ENCODE peak calls at places on chromosomes 2 and 18, in eight cellular contexts. X is adrenal gland, C is HCT116, Q is prostate gland, B is endothelial cell of umbilical vein, I is GM12878, N is Peyer's patch, Y is H54. U is an unnamed sample.

GRCh38 chr2:99420751-99421299 is 69.0 kb downstream of the REV1 start:
- DNase-seq in X (no peak), C (no peak), Q (no peak), B (peak; percentile 48), I (no peak), N (no peak), Y (no peak), U (no peak)

GRCh38 chr2:133818661-133819060 is 250.4 kb upstream of the NCKAP5 start:
- DNase-seq in X (no peak), C (no peak), Q (no peak), B (no peak), I (no peak), N (no peak), Y (no peak), U (no peak)

GRCh38 chr2:173150087-173150486 is 74.4 kb downstream of the MAP3K20 start:
- DNase-seq in X (no peak), C (no peak), Q (no peak), B (no peak), I (no peak), N (no peak), Y (no peak), U (no peak)

GRCh38 chr2:163771596-163771995 is 35.8 kb upstream of the FIGN start:
- DNase-seq in X (no peak), C (no peak), Q (no peak), B (no peak), I (no peak), N (no peak), Y (no peak), U (no peak)

GRCh38 chr2:167017021-167017420 is 128.7 kb downstream of the XIRP2 start:
- DNase-seq in X (no peak), C (no peak), Q (no peak), B (no peak), I (no peak), N (no peak), Y (no peak), U (no peak)

GRCh38 chr2:45184606-45185005 is 175.4 kb upstream of the SIX2 start:
- DNase-seq in X (no peak), C (peak; percentile 28), Q (no peak), B (no peak), I (no peak), N (no peak), Y (peak; percentile 67), U (no peak)

GRCh38 chr2:188693111-188693510 is 281.1 kb upstream of the COL3A1 start:
- DNase-seq in X (no peak), C (peak; percentile 15), Q (no peak), B (no peak), I (no peak), N (no peak), Y (no peak), U (no peak)

GRCh38 chr2:226131299-226131784 is 668.3 kb downstream of the IRS1 start:
- DNase-seq in X (no peak), C (no peak), Q (no peak), B (no peak), I (no peak), N (no peak), Y (no peak), U (no peak)

GRCh38 chr2:144890828-144891227 is 370.9 kb upstream of the ZEB2 start:
- DNase-seq in X (no peak), C (peak; percentile 37), Q (no peak), B (peak; percentile 45), I (no peak), N (no peak), Y (peak; percentile 9), U (no peak)

GRCh38 chr2:68590702-68591101 is 52.7 kb upstream of the PROKR1 start:
- DNase-seq in X (no peak), C (no peak), Q (no peak), B (no peak), I (no peak), N (no peak), Y (no peak), U (no peak)

GRCh38 chr18:47204908-47205522 is 28.9 kb upstream of the IER3IP1 start:
- DNase-seq in X (peak; percentile 70), C (peak; percentile 29), Q (peak; percentile 21), B (peak; percentile 48), I (no peak), N (no peak), Y (no peak), U (peak; percentile 47)

GRCh38 chr2:96692094-96692971 is 47.5 kb downstream of the LMAN2L start:
- DNase-seq in X (peak; percentile 24), C (no peak), Q (no peak), B (no peak), I (no peak), N (no peak), Y (no peak), U (no peak)

GRCh38 chr18:11454021-11454420 is 155.4 kb upstream of the SLC35G4 start:
- DNase-seq in X (no peak), C (no peak), Q (no peak), B (no peak), I (no peak), N (no peak), Y (no peak), U (no peak)

GRCh38 chr2:66109419-66109818 is 325.5 kb upstream of the MEIS1 start:
- DNase-seq in X (no peak), C (no peak), Q (no peak), B (no peak), I (no peak), N (no peak), Y (no peak), U (no peak)

GRCh38 chr2:105625632-105626031 is 119.1 kb upstream of the NCK2 start:
- DNase-seq in X (no peak), C (no peak), Q (no peak), B (no peak), I (no peak), N (no peak), Y (no peak), U (no peak)

GRCh38 chr2:55224761-55225261 is 7.3 kb downstream of the CLHC1 start:
- DNase-seq in X (peak; percentile 71), C (no peak), Q (no peak), B (no peak), I (no peak), N (no peak), Y (no peak), U (no peak)

GRCh38 chr2:222610746-222611145 is 45.1 kb downstream of the FARSB start:
- DNase-seq in X (peak; percentile 20), C (no peak), Q (no peak), B (no peak), I (no peak), N (no peak), Y (no peak), U (no peak)

DNA sequence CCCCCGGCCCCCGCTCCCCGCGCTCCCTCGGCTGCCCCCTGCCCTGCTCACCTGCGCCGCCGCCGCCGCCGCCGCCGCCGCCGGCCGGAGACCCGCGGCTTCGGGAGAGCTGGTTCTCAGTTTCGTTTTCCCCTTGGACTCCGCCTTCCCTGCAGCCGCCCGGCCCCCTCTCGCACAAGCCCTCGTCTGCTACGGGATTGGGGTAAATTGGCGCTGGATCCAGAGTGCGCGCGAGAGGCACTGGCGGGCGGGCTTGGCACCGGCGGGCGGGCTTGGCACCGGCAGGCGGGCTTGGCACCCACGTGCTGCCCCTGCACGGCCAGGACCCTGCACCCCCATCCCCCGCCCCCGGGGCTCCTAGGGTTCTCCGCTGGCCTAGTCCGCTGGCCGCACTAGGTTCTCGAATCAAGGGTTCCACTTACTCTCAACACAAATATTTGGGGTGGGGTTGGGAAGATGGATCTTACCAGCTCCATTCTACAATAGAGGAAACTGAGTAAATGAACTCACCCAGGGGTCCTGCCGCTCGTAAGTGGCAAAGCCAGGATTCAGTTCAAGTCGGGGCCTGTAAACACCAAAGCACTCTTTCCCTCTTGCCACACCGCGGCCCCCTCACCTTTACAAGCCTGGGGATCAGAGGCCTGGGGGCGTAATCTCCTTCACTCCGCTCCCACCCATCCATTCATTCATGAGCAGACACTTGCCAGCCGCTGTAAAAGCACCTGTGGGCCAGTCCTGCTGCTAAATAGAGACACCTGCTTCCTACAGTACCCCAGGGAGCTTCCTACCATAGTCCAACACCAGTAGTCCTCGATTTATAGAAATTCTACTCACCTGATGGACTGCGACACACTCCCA is at the start of gene EIF2AK2:
- DNase-seq in X (peak; percentile 92), C (peak; percentile 29), Q (peak; percentile 67), B (peak; percentile 87), I (no peak), N (peak; percentile 81), Y (peak; percentile 92), U (peak; percentile 89)
- TF ChIP-seq POLR2A in X (peak; percentile 68), C (no peak), Q (peak; percentile 25), B (no peak), I (peak; percentile 87), N (peak; percentile 6), Y (peak; percentile 3), U (peak; percentile 53)

DNA sequence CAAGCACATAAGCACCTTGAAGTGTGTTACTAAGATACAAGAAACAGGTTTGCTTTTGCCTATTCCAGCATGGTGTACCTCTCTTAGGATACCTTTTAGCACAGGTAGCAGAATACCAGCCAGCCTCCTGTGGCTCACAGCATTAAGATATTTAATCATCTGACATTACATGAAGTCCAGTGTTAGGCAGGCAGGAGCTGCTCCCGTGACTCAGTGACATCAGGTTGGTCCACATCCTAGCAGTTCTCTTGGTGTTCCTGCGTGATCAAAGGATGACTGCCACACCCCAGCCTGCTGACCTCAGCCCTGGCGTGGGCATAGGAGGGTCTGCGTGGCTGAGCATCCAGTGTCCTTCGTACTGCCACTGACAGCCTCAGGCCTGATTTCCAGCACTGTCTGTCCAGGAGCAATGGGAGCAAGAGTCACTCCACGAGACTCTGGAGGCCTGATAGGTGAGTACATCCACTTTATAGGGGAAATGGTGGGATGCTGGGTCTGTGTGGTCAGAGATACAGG is 3.6 kb upstream of the DTYMK start:
- DNase-seq in X (no peak), C (no peak), Q (no peak), B (no peak), I (no peak), N (no peak), Y (no peak), U (no peak)
- TF ChIP-seq POLR2A in X (no peak), C (no peak), Q (no peak), B (no peak), I (peak; percentile 56), N (no peak), Y (no peak), U (no peak)

GRCh38 chr2:152336103-152336853 is 1.3 kb downstream of the FMNL2 start:
- DNase-seq in X (peak; percentile 72), C (no peak), Q (peak; percentile 41), B (peak; percentile 54), I (no peak), N (no peak), Y (peak; percentile 52), U (peak; percentile 48)

GRCh38 chr2:152335851-152336102 is 803 bp downstream of the FMNL2 start:
- DNase-seq in X (no peak), C (no peak), Q (no peak), B (no peak), I (no peak), N (no peak), Y (peak; percentile 26), U (peak; percentile 54)

GRCh38 chr2:152334701-152335015 is 316 bp upstream of the FMNL2 start:
- DNase-seq in X (no peak), C (no peak), Q (no peak), B (no peak), I (no peak), N (no peak), Y (no peak), U (no peak)

GRCh38 chr2:152336854-152337510 is 2.0 kb downstream of the FMNL2 start:
- DNase-seq in X (peak; percentile 32), C (no peak), Q (peak; percentile 7), B (no peak), I (no peak), N (no peak), Y (peak; percentile 6), U (no peak)

GRCh38 chr2:152335016-152335850 is at the start of gene FMNL2:
- DNase-seq in X (peak; percentile 89), C (peak; percentile 59), Q (peak; percentile 76), B (peak; percentile 89), I (peak; percentile 24), N (peak; percentile 65), Y (peak; percentile 76), U (peak; percentile 83)
- TF ChIP-seq POLR2A in X (peak; percentile 84), C (peak; percentile 85), Q (peak; percentile 82), B (peak; percentile 88), I (peak; percentile 67), N (peak; percentile 23), Y (peak; percentile 52), U (peak; percentile 76)

GRCh38 chr2:26298638-26299393 is 47.1 kb upstream of the SELENOI start:
- DNase-seq in X (peak; percentile 69), C (no peak), Q (peak; percentile 46), B (peak; percentile 75), I (peak; percentile 9), N (peak; percentile 42), Y (no peak), U (peak; percentile 70)
- TF ChIP-seq POLR2A in X (peak; percentile 53), C (no peak), Q (peak; percentile 39), B (peak; percentile 16), I (no peak), N (no peak), Y (no peak), U (no peak)

U was measured in right lobe of liver.